ENCODE peak calls at places on chromosome 1, in four cellular contexts. O is NCI-H1105 treated with DMSO at 0.1 percent for 48 hours, D is GOT3, X is NCI-H1930. U is an unnamed sample.

GRCh38 chr1:178612261-178612660 is 99.4 kb downstream of the TEX35 start:
- DNase-seq in O (no peak), D (no peak), X (no peak), U (no peak)

GRCh38 chr1:118143828-118144227 is 41.2 kb downstream of the SPAG17 start:
- DNase-seq in O (no peak), D (no peak), X (no peak), U (no peak)

GRCh38 chr1:43587594-43587993 is 56.9 kb downstream of the PTPRF start:
- DNase-seq in O (no peak), D (no peak), X (no peak), U (no peak)

GRCh38 chr1:237166593-237167077 is 124.7 kb downstream of the RYR2 start:
- DNase-seq in O (peak), D (no peak), X (no peak), U (no peak)

GRCh38 chr1:109502368-109502851 is 7.1 kb downstream of the AMIGO1 start:
- DNase-seq in O (no peak), D (no peak), X (no peak), U (no peak)

GRCh38 chr1:65393345-65393744 is 27.1 kb upstream of the LEPR start:
- DNase-seq in O (no peak), D (no peak), X (no peak), U (no peak)

GRCh38 chr1:246782120-246782900 is 58.1 kb downstream of the SCCPDH start:
- DNase-seq in O (no peak), D (peak), X (no peak), U (peak)

GRCh38 chr1:110229348-110230001 is 19.4 kb downstream of the KCNC4 start:
- DNase-seq in O (peak), D (no peak), X (no peak), U (no peak)

GRCh38 chr1:99645699-99646531 is at the start of gene PALMD:
- DNase-seq in O (peak), D (no peak), X (no peak), U (no peak)

GRCh38 chr1:110356379-110356778 is 17.2 kb downstream of the RBM15 start:
- DNase-seq in O (peak), D (no peak), X (no peak), U (no peak)

GRCh38 chr1:36359911-36360310 is 25.8 kb downstream of the STK40 start:
- DNase-seq in O (no peak), D (no peak), X (no peak), U (no peak)

GRCh38 chr1:18684306-18684705 is 53.7 kb downstream of the PAX7 start:
- DNase-seq in O (no peak), D (no peak), X (no peak), U (no peak)

GRCh38 chr1:215631489-215631888 is 64.4 kb downstream of the KCTD3 start:
- DNase-seq in O (peak), D (no peak), X (no peak), U (peak)

GRCh38 chr1:21804536-21804935 is 7.5 kb upstream of the LDLRAD2 start:
- DNase-seq in O (no peak), D (no peak), X (no peak), U (no peak)

GRCh38 chr1:26363549-26364448 is 8.8 kb downstream of the ZNF683 start:
- DNase-seq in O (peak), D (peak), X (peak), U (peak)

GRCh38 chr1:173714441-173714758 is 381 bp upstream of the KLHL20 start:
- DNase-seq in O (no peak), D (no peak), X (no peak), U (no peak)

GRCh38 chr1:234571692-234572091 is 38.3 kb downstream of the IRF2BP2 start:
- DNase-seq in O (no peak), D (no peak), X (no peak), U (no peak)

GRCh38 chr1:175388286-175388685 is 195.7 kb upstream of the KIAA0040 start:
- DNase-seq in O (no peak), D (no peak), X (no peak), U (no peak)

GRCh38 chr1:234840253-234840652 is 230.3 kb upstream of the IRF2BP2 start:
- DNase-seq in O (no peak), D (no peak), X (no peak), U (peak)

GRCh38 chr1:90386899-90387334 is 330.2 kb downstream of the BARHL2 start:
- DNase-seq in O (no peak), D (no peak), X (no peak), U (no peak)

U was measured in NCI-H1092.